ENCODE peak calls at places on chromosomes 13 and 19, in four cellular contexts. V, I, S and D are unnamed samples.
A peak's percentile ranks its signal among the peaks of the same experiment; 100 is the strongest.

GRCh38 chr19:42277821-42278809 is 9.1 kb downstream of the CIC start:
- DNase-seq in V (no peak), I (no peak), S (peak; percentile 23), D (no peak)

GRCh38 chr19:34189917-34190425 is 17.7 kb downstream of the LSM14A start:
- DNase-seq in V (no peak), I (no peak), S (no peak), D (no peak)

GRCh38 chr13:90428522-90429210 is 918.8 kb upstream of the MIR17HG start:
- DNase-seq in V (no peak), I (no peak), S (no peak), D (no peak)

GRCh38 chr13:28056970-28057712 is 43.2 kb downstream of the FLT3 start:
- DNase-seq in V (no peak), I (no peak), S (no peak), D (no peak)

GRCh38 chr19:10946964-10947657 is 13.7 kb upstream of the SMARCA4 start:
- DNase-seq in V (no peak), I (peak; percentile 89), S (no peak), D (peak; percentile 62)

GRCh38 chr13:76864259-76864658 is 21.9 kb downstream of the KCTD12 start:
- DNase-seq in V (no peak), I (no peak), S (no peak), D (no peak)

GRCh38 chr13:105474983-105475382 is 1060.5 kb downstream of the EFNB2 start:
- DNase-seq in V (no peak), I (no peak), S (no peak), D (no peak)

GRCh38 chr13:59399513-59399912 is 764.2 kb downstream of the DIAPH3 start:
- DNase-seq in V (no peak), I (no peak), S (no peak), D (no peak)

GRCh38 chr13:93227280-93227905 is 786 bp downstream of the GPC6 start:
- DNase-seq in V (no peak), I (no peak), S (no peak), D (no peak)

GRCh38 chr19:58350001-58350801 is 3.1 kb downstream of the A1BG start:
- DNase-seq in V (no peak), I (no peak), S (no peak), D (no peak)

GRCh38 chr19:3536429-3537100 is 2.4 kb upstream of the TEKTIP1 start:
- DNase-seq in V (no peak), I (no peak), S (no peak), D (no peak)

GRCh38 chr13:31427151-31427867 is 227.5 kb downstream of the B3GLCT start:
- DNase-seq in V (no peak), I (no peak), S (no peak), D (no peak)

GRCh38 chr13:97653741-97654140 is 219.8 kb downstream of the RAP2A start:
- DNase-seq in V (no peak), I (no peak), S (no peak), D (no peak)

GRCh38 chr19:33805313-33805712 is 8.6 kb downstream of the KCTD15 start:
- DNase-seq in V (no peak), I (no peak), S (no peak), D (no peak)

GRCh38 chr13:78604782-78605611 is 1.6 kb upstream of the POU4F1 start:
- DNase-seq in V (no peak), I (no peak), S (no peak), D (no peak)

GRCh38 chr19:35269425-35270117 is 809 bp downstream of the USF2 start:
- DNase-seq in V (no peak), I (no peak), S (peak; percentile 92), D (peak; percentile 71)

GRCh38 chr19:12603714-12604113 is 6.9 kb downstream of the ZNF490 start:
- DNase-seq in V (no peak), I (no peak), S (no peak), D (peak; percentile 73)

GRCh38 chr19:18478545-18479311 is 40.8 kb upstream of the ISYNA1 start:
- DNase-seq in V (no peak), I (no peak), S (peak; percentile 45), D (no peak)

GRCh38 chr13:80226645-80227044 is 114.3 kb downstream of the SPRY2 start:
- DNase-seq in V (no peak), I (no peak), S (no peak), D (no peak)

GRCh38 chr13:98650376-98651107 is 73.6 kb upstream of the STK24 start:
- DNase-seq in V (no peak), I (no peak), S (peak; percentile 56), D (no peak)

GRCh38 chr19:39355253-39355652 is 13.0 kb downstream of the SAMD4B start:
- DNase-seq in V (no peak), I (no peak), S (no peak), D (no peak)
- TF ChIP-seq CTCF in V (no peak), I (no peak), S (no peak), D (no peak)

GRCh38 chr19:23378948-23379347 is 16.3 kb downstream of the ZNF91 start:
- DNase-seq in V (no peak), I (no peak), S (no peak), D (no peak)
- H3K4me3 ChIP-seq in V (no peak overlapping the region), I (no peak overlapping the region), S (no peak overlapping the region), D (no peak overlapping the region)

GRCh38 chr13:112616586-112617381 is 28.8 kb upstream of the TUBGCP3 start:
- DNase-seq in V (no peak), I (no peak), S (peak; percentile 41), D (no peak)
- TF ChIP-seq CTCF in V (no peak), I (peak; percentile 78), S (peak; percentile 33), D (peak; percentile 67)

GRCh38 chr13:114065926-114066774 is 66.3 kb downstream of the RASA3 start:
- DNase-seq in V (no peak), I (no peak), S (no peak), D (no peak)
- H3K4me3 ChIP-seq in V (no peak overlapping the region), I (no peak overlapping the region), S (no peak overlapping the region), D (no peak overlapping the region)

GRCh38 chr19:22286151-22286810 is at the start of gene ZNF729:
- DNase-seq in V (no peak), I (no peak), S (no peak), D (no peak)
- TF ChIP-seq CTCF in V (no peak), I (no peak), S (no peak), D (no peak)

GRCh38 chr13:29976535-29976934 is 126.1 kb upstream of the UBL3 start:
- DNase-seq in V (no peak), I (no peak), S (no peak), D (no peak)
- H3K4me3 ChIP-seq in V (no peak overlapping the region), I (no peak overlapping the region), S (no peak overlapping the region), D (no peak overlapping the region)